ENCODE peak calls at places on chromosomes 4 and X, in six cellular contexts. R is HCT116, U is IMR-90, H is SK-N-SH, N is K562, F is GM12878. P is an unnamed sample.
A peak's percentile ranks its signal among the peaks of the same experiment; 100 is the strongest.

GRCh38 chrX:139647597-139647996 is 60.4 kb downstream of the MCF2 start:
- DNase-seq in R (no peak), F (peak; percentile 4), H (no peak), N (no peak), U (no peak), P (no peak)

GRCh38 chr4:6461301-6462165 is 10.9 kb downstream of the PPP2R2C start:
- DNase-seq in N (no peak), R (no peak), F (no peak), H (no peak), U (peak; percentile 6), P (no peak)

GRCh38 chr4:170017252-170017651 is 8.9 kb downstream of the MFAP3L start:
- DNase-seq in R (no peak), F (no peak), U (no peak), H (no peak), N (no peak), P (no peak)

GRCh38 chrX:19214248-19214787 is 92.0 kb upstream of the ADGRG2 start:
- DNase-seq in R (no peak), N (no peak), F (no peak), H (no peak), U (no peak), P (no peak)

GRCh38 chr4:88928852-88929251 is 128.1 kb downstream of the FAM13A start:
- DNase-seq in R (no peak), H (no peak), N (no peak), F (no peak), U (no peak), P (no peak)

GRCh38 chr4:155745984-155746383 is 12.8 kb upstream of the GUCY1B1 start:
- DNase-seq in F (no peak), H (no peak), N (no peak), R (no peak), U (peak; percentile 82), P (no peak)

GRCh38 chrX:103825881-103826280 is 6.2 kb downstream of the RAB9B start:
- DNase-seq in R (no peak), U (no peak), H (no peak), F (no peak), N (no peak), P (no peak)

GRCh38 chrX:97211070-97211469 is 327.4 kb downstream of the RPA4 start:
- DNase-seq in U (peak; percentile 18), R (no peak), F (no peak), N (no peak), H (no peak), P (no peak)

GRCh38 chr4:57448452-57448851 is 338.3 kb upstream of the IGFBP7 start:
- DNase-seq in U (no peak), R (no peak), H (no peak), F (no peak), N (no peak), P (no peak)

GRCh38 chr4:83219344-83219990 is 65.1 kb downstream of the COQ2 start:
- DNase-seq in N (no peak), U (no peak), R (no peak), H (no peak), F (peak; percentile 77), P (no peak)

GRCh38 chr4:147787204-147787603 is 55.3 kb downstream of the ARHGAP10 start:
- DNase-seq in R (no peak), N (no peak), U (peak; percentile 68), H (no peak), F (no peak), P (no peak)

GRCh38 chr4:41877020-41877796 is 58.0 kb upstream of the TMEM33 start:
- DNase-seq in H (peak; percentile 54), F (no peak), R (no peak), N (no peak), U (no peak), P (no peak)

GRCh38 chrX:123736333-123736921 is 3.6 kb upstream of the THOC2 start:
- DNase-seq in R (no peak), F (no peak), U (peak; percentile 90), N (no peak), H (peak; percentile 64), P (no peak)

GRCh38 chrX:139844163-139844562 is 88.7 kb downstream of the ATP11C start:
- DNase-seq in N (no peak), H (no peak), F (no peak), U (no peak), R (no peak), P (no peak)

GRCh38 chr4:52548818-52549570 is 110.1 kb downstream of the USP46 start:
- DNase-seq in F (no peak), U (no peak), N (no peak), R (no peak), H (no peak), P (no peak)

GRCh38 chrX:72258174-72258573 is 18.9 kb downstream of the RPS4X start:
- DNase-seq in N (peak; percentile 32), F (no peak), H (peak; percentile 52), U (peak; percentile 84), R (no peak), P (peak; percentile 29)

GRCh38 chr4:174972911-174973310 is 54.8 kb downstream of the ADAM29 start:
- DNase-seq in H (no peak), F (no peak), U (no peak), N (no peak), R (no peak), P (no peak)
- H3K9me3 ChIP-seq in H (no peaks in the 10 kb centered on the region), F (no peaks in the 10 kb centered on the region), U (peaks cover 12% of the 10 kb centered on the region), N (no peaks in the 10 kb centered on the region), R (no peaks in the 10 kb centered on the region), P (no peaks in the 10 kb centered on the region)

GRCh38 chr4:152246659-152247058 is 289.2 kb downstream of the FBXW7 start:
- DNase-seq in U (no peak), N (no peak), R (no peak), H (no peak), F (no peak), P (no peak)
- TF ChIP-seq RAD21 in U (no peak), N (no peak), R (no peak), H (no peak), F (no peak), P (no peak)

DNA sequence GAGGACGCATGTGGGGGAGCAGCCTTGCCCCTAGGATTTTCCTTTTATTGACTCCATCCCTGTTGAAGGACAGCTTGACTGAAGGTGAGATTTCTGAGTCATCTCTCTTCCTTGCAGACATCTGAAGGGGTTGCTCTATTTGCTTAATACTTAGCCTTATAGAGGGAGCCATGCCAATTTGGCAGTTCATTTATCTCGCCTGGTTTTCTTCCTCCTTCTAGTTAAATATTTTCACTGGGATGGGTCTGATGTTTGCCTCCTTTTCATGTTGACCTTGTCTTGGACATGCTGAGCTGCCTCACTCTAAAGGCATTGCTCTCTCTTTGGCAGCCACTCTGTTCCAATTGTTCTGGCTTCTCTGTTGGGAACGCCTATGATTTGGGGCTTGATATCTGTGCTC is 151.0 kb upstream of the PSAPL1 start:
- DNase-seq in N (no peak), F (no peak), R (no peak), H (no peak), U (no peak), P (peak; percentile 15)
- H3K9me3 ChIP-seq in N (no peaks in the 10 kb centered on the region), F (no peaks in the 10 kb centered on the region), R (no peaks in the 10 kb centered on the region), H (no peaks in the 10 kb centered on the region), U (peaks cover 11% of the 10 kb centered on the region), P (peaks cover 12% of the 10 kb centered on the region)

DNA sequence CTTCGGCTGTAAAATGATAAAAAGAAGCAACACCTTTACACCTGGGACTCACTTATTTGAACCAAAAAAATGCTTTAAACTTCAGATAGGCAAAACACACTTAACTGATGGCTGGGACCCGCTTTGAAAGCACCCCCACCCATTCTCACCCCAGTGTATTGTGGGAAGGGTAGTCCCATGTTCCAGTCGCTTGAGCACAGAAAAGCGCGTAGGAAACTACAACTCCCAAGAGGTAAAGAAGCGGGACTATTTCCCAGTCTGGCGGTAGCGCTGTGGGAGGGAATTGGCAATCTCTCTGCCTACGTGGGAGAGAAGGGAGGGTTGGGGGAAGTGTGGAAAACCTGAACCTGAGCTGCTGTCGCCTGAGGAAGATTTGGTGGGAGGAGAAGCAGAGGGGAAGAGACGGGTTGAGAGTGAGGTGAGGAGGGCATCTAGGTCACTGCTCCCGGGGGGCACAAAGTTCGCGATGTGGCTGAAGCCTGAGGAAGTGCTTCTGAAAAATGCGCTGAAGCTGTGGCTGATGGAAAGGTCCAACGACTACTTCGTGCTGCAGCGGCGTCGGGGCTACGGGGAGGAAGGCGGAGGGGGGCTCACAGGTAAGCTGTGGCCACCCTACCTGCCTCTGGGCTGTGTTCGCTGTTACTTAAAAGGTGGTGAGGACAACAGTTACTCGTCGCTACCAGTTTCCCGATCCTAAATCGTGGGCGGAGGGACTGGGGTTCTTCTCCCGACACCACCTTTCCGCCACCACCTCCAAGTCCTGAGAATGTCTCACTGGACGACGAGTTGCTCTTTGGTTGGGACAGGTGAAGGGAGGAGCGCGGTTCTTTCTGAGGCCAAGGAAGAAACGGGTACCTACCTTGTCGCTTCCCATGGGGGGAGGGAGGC is at the start of gene TBC1D8B:
- DNase-seq in N (peak; percentile 56), R (peak; percentile 86), U (peak; percentile 92), F (peak; percentile 50), H (peak; percentile 14), P (peak; percentile 89)
- TF ChIP-seq RAD21 in N (no peak), R (no peak), U (no peak), F (no peak), H (no peak), P (no peak)

P was measured in A549.